ENCODE peak calls at places on chromosomes 1 and 21, in eight cellular contexts. One of them, this sample, is unnamed.

GRCh38 chr1:226966683-226967082 is 26.6 kb downstream of the COQ8A start:
- DNase-seq in astrocyte: no peak
- DNase-seq in type B pancreatic cell: no peak
- DNase-seq in mesothelial cell of epicardium: no peak
- DNase-seq in thoracic aorta: no peak
- DNase-seq in breast epithelium: no peak
- DNase-seq in AG10803: no peak
- DNase-seq in neural progenitor cell: no peak
- DNase-seq in this sample: no peak

GRCh38 chr1:43293171-43293570 is 7.6 kb upstream of the TIE1 start:
- DNase-seq in astrocyte: no peak
- DNase-seq in type B pancreatic cell: no peak
- DNase-seq in mesothelial cell of epicardium: no peak
- DNase-seq in thoracic aorta: no peak
- DNase-seq in breast epithelium: no peak
- DNase-seq in AG10803: no peak
- DNase-seq in neural progenitor cell: no peak
- DNase-seq in this sample: no peak

GRCh38 chr1:54353959-54354358 is 52.2 kb downstream of the SSBP3 start:
- DNase-seq in astrocyte: no peak
- DNase-seq in type B pancreatic cell: no peak
- DNase-seq in mesothelial cell of epicardium: no peak
- DNase-seq in thoracic aorta: no peak
- DNase-seq in breast epithelium: no peak
- DNase-seq in AG10803: no peak
- DNase-seq in neural progenitor cell: peak; percentile 47
- DNase-seq in this sample: no peak

GRCh38 chr1:196651637-196652215 is at the start of gene CFH:
- DNase-seq in astrocyte: peak; percentile 95
- DNase-seq in type B pancreatic cell: no peak
- DNase-seq in mesothelial cell of epicardium: no peak
- DNase-seq in thoracic aorta: no peak
- DNase-seq in breast epithelium: no peak
- DNase-seq in AG10803: peak; percentile 82
- DNase-seq in neural progenitor cell: no peak
- DNase-seq in this sample: no peak

GRCh38 chr1:114259517-114260160 is 106.0 kb upstream of the SYT6 start:
- DNase-seq in astrocyte: no peak
- DNase-seq in type B pancreatic cell: no peak
- DNase-seq in mesothelial cell of epicardium: no peak
- DNase-seq in thoracic aorta: no peak
- DNase-seq in breast epithelium: no peak
- DNase-seq in AG10803: no peak
- DNase-seq in neural progenitor cell: no peak
- DNase-seq in this sample: no peak

GRCh38 chr1:18725231-18725895 is 94.7 kb downstream of the PAX7 start:
- DNase-seq in astrocyte: no peak
- DNase-seq in type B pancreatic cell: no peak
- DNase-seq in mesothelial cell of epicardium: no peak
- DNase-seq in thoracic aorta: no peak
- DNase-seq in breast epithelium: no peak
- DNase-seq in AG10803: no peak
- DNase-seq in neural progenitor cell: peak; percentile 74
- DNase-seq in this sample: peak; percentile 44

GRCh38 chr1:53617382-53618217 is 121.4 kb downstream of the GLIS1 start:
- DNase-seq in astrocyte: peak; percentile 65
- DNase-seq in type B pancreatic cell: peak; percentile 43
- DNase-seq in mesothelial cell of epicardium: peak; percentile 16
- DNase-seq in thoracic aorta: no peak
- DNase-seq in breast epithelium: peak; percentile 35
- DNase-seq in AG10803: peak; percentile 43
- DNase-seq in neural progenitor cell: no peak
- DNase-seq in this sample: no peak

GRCh38 chr1:198498881-198499280 is 41.6 kb downstream of the ATP6V1G3 start:
- DNase-seq in astrocyte: peak; percentile 66
- DNase-seq in type B pancreatic cell: no peak
- DNase-seq in mesothelial cell of epicardium: no peak
- DNase-seq in thoracic aorta: no peak
- DNase-seq in breast epithelium: no peak
- DNase-seq in AG10803: peak; percentile 77
- DNase-seq in neural progenitor cell: no peak
- DNase-seq in this sample: no peak

GRCh38 chr1:205049479-205049878 is 6.5 kb downstream of the CNTN2 start:
- DNase-seq in astrocyte: no peak
- DNase-seq in type B pancreatic cell: no peak
- DNase-seq in mesothelial cell of epicardium: no peak
- DNase-seq in thoracic aorta: no peak
- DNase-seq in breast epithelium: no peak
- DNase-seq in AG10803: no peak
- DNase-seq in neural progenitor cell: no peak
- DNase-seq in this sample: no peak

GRCh38 chr1:230208619-230209261 is 141.7 kb downstream of the GALNT2 start:
- DNase-seq in astrocyte: no peak
- DNase-seq in type B pancreatic cell: no peak
- DNase-seq in mesothelial cell of epicardium: no peak
- DNase-seq in thoracic aorta: no peak
- DNase-seq in breast epithelium: no peak
- DNase-seq in AG10803: no peak
- DNase-seq in neural progenitor cell: no peak
- DNase-seq in this sample: no peak

GRCh38 chr1:184945678-184946412 is 28.5 kb downstream of the NIBAN1 start:
- DNase-seq in astrocyte: no peak
- DNase-seq in type B pancreatic cell: no peak
- DNase-seq in mesothelial cell of epicardium: no peak
- DNase-seq in thoracic aorta: no peak
- DNase-seq in breast epithelium: no peak
- DNase-seq in AG10803: peak; percentile 67
- DNase-seq in neural progenitor cell: no peak
- DNase-seq in this sample: no peak

GRCh38 chr1:66924756-66925557 is at the start of the genes DNAI4 and MIER1:
- DNase-seq in astrocyte: peak; percentile 93
- DNase-seq in type B pancreatic cell: peak; percentile 98
- DNase-seq in mesothelial cell of epicardium: peak; percentile 97
- DNase-seq in thoracic aorta: peak; percentile 90
- DNase-seq in breast epithelium: peak; percentile 98
- DNase-seq in AG10803: peak; percentile 98
- DNase-seq in neural progenitor cell: peak; percentile 99
- DNase-seq in this sample: peak; percentile 98
- TF ChIP-seq CTCF in astrocyte: no peak
- TF ChIP-seq CTCF in type B pancreatic cell: peak; percentile 54
- TF ChIP-seq CTCF in mesothelial cell of epicardium: no peak
- TF ChIP-seq CTCF in thoracic aorta: peak; percentile 45
- TF ChIP-seq CTCF in breast epithelium: peak; percentile 47
- TF ChIP-seq CTCF in AG10803: peak; percentile 28
- TF ChIP-seq CTCF in neural progenitor cell: no peak
- TF ChIP-seq CTCF in this sample: no peak

DNA sequence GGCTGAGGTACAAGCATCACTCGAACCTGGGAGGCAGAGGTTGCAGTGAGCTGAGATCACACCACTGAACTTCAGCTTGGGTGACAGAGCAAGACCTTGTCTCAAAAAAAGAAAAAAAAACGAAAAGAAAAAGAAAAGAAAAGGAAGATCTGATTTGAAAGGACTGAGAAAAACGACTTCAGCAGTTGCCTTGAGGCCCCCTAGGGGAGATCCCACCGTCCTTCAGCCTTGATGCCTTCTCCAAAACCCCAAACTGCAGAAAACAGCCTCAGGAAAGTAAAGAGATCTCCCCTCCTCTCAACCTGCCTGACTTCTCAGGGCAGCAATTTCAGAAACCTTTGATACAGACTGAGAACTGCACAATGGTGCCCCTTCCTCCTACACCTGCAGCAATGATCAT is 50.9 kb upstream of the BCAR3 start:
- DNase-seq in astrocyte: no peak
- DNase-seq in type B pancreatic cell: no peak
- DNase-seq in mesothelial cell of epicardium: no peak
- DNase-seq in thoracic aorta: no peak
- DNase-seq in breast epithelium: no peak
- DNase-seq in AG10803: no peak
- DNase-seq in neural progenitor cell: peak; percentile 39
- DNase-seq in this sample: no peak
- TF ChIP-seq CTCF in astrocyte: peak; percentile 35
- TF ChIP-seq CTCF in type B pancreatic cell: peak; percentile 70
- TF ChIP-seq CTCF in mesothelial cell of epicardium: no peak
- TF ChIP-seq CTCF in thoracic aorta: no peak
- TF ChIP-seq CTCF in breast epithelium: no peak
- TF ChIP-seq CTCF in AG10803: peak; percentile 39
- TF ChIP-seq CTCF in neural progenitor cell: peak; percentile 46
- TF ChIP-seq CTCF in this sample: peak; percentile 36

DNA sequence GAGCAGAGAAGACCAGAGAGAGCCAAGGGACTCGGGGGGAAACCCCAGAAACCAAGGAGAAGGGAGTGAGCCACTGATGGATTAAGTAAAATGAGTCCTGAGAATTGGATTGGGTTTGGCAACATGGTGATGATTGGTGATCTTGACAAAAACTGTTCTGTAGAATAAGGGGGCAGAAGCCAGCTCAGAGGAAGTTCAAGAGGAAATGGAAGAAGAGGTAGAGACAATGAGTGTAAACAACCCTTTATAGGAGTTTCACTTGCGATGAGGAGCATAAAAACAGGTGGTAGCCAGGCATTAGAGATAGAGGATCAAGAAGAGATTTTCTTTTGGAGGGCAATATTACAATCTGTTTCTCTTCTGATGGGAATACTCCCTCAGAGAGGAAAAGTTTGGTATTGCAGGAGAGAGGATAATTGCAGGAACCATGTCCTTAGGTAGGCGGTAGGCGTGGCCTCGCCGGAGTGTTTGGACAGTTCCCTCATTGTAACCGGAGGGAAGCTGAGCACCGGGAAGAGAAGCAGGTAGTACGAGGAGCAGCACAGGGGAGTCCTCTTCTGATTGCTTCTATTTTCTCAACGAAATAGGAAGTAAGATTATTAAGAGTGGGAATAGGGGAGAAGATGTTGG is 68.4 kb upstream of the TENT5C start:
- DNase-seq in astrocyte: no peak
- DNase-seq in type B pancreatic cell: no peak
- DNase-seq in mesothelial cell of epicardium: no peak
- DNase-seq in thoracic aorta: no peak
- DNase-seq in breast epithelium: peak; percentile 75
- DNase-seq in AG10803: no peak
- DNase-seq in neural progenitor cell: peak; percentile 30
- DNase-seq in this sample: no peak
- TF ChIP-seq CTCF in astrocyte: no peak
- TF ChIP-seq CTCF in type B pancreatic cell: peak; percentile 24
- TF ChIP-seq CTCF in mesothelial cell of epicardium: no peak
- TF ChIP-seq CTCF in thoracic aorta: no peak
- TF ChIP-seq CTCF in breast epithelium: peak; percentile 26
- TF ChIP-seq CTCF in AG10803: no peak
- TF ChIP-seq CTCF in neural progenitor cell: no peak
- TF ChIP-seq CTCF in this sample: no peak

GRCh38 chr21:15671188-15671587 is 58.6 kb upstream of the USP25 start:
- DNase-seq in astrocyte: no peak
- DNase-seq in type B pancreatic cell: no peak
- DNase-seq in mesothelial cell of epicardium: no peak
- DNase-seq in thoracic aorta: no peak
- DNase-seq in breast epithelium: no peak
- DNase-seq in AG10803: no peak
- DNase-seq in neural progenitor cell: no peak
- DNase-seq in this sample: no peak
- TF ChIP-seq CTCF in astrocyte: no peak
- TF ChIP-seq CTCF in type B pancreatic cell: no peak
- TF ChIP-seq CTCF in mesothelial cell of epicardium: no peak
- TF ChIP-seq CTCF in thoracic aorta: no peak
- TF ChIP-seq CTCF in breast epithelium: no peak
- TF ChIP-seq CTCF in AG10803: no peak
- TF ChIP-seq CTCF in neural progenitor cell: no peak
- TF ChIP-seq CTCF in this sample: no peak

GRCh38 chr1:212410231-212410825 is 4.4 kb downstream of the PACC1 start:
- DNase-seq in astrocyte: no peak
- DNase-seq in type B pancreatic cell: no peak
- DNase-seq in mesothelial cell of epicardium: no peak
- DNase-seq in thoracic aorta: no peak
- DNase-seq in breast epithelium: no peak
- DNase-seq in AG10803: no peak
- DNase-seq in neural progenitor cell: no peak
- DNase-seq in this sample: no peak
- TF ChIP-seq CTCF in astrocyte: no peak
- TF ChIP-seq CTCF in type B pancreatic cell: no peak
- TF ChIP-seq CTCF in mesothelial cell of epicardium: no peak
- TF ChIP-seq CTCF in thoracic aorta: no peak
- TF ChIP-seq CTCF in breast epithelium: no peak
- TF ChIP-seq CTCF in AG10803: no peak
- TF ChIP-seq CTCF in neural progenitor cell: no peak
- TF ChIP-seq CTCF in this sample: no peak

DNA sequence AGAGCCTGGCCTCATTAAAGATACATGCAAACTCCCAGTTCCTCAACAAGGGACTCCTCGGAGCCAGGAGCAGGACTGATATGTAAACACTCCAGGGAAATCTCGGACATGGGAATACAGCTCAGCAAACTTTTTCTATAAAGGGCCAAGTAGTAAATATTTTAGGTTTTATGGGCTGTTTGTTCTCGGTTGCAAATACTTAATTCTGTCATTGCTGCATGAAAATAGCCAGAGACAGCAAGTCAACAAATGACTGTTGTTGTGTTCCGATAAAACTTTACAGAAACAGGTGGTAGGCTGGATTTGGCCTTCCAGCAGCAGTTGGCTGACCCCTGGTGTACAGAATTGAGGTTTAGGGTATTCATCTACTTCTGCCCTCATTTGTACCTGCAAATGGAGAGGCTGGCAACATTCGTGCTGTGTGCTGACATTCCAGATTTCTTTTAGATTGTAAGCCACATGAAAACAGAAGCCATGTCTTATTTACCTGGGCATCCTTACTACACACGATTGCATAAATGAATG is 360.3 kb downstream of the NTNG1 start:
- DNase-seq in astrocyte: no peak
- DNase-seq in type B pancreatic cell: no peak
- DNase-seq in mesothelial cell of epicardium: no peak
- DNase-seq in thoracic aorta: no peak
- DNase-seq in breast epithelium: no peak
- DNase-seq in AG10803: no peak
- DNase-seq in neural progenitor cell: no peak
- DNase-seq in this sample: no peak
- TF ChIP-seq CTCF in astrocyte: no peak
- TF ChIP-seq CTCF in type B pancreatic cell: no peak
- TF ChIP-seq CTCF in mesothelial cell of epicardium: no peak
- TF ChIP-seq CTCF in thoracic aorta: no peak
- TF ChIP-seq CTCF in breast epithelium: no peak
- TF ChIP-seq CTCF in AG10803: no peak
- TF ChIP-seq CTCF in neural progenitor cell: peak; percentile 19
- TF ChIP-seq CTCF in this sample: no peak

This sample was measured in nephron progenitor cell.